ENCODE peak calls at places on chromosomes 1 and 21, in four cellular contexts. One of them, this sample, is unnamed.
A peak's percentile ranks its signal among the peaks of the same experiment; 100 is the strongest.

GRCh38 chr21:24436236-24436635 is 1171.0 kb downstream of the MRPL39 start:
- DNase-seq in HCT116: no peak
- DNase-seq in A549: no peak
- DNase-seq in MCF 10A: no peak
- DNase-seq in this sample: no peak

GRCh38 chr1:173749137-173749536 is 34.4 kb downstream of the KLHL20 start:
- DNase-seq in HCT116: no peak
- DNase-seq in A549: peak; percentile 6
- DNase-seq in MCF 10A: no peak
- DNase-seq in this sample: no peak

GRCh38 chr1:106798991-106799390 is 257.5 kb upstream of the PRMT6 start:
- DNase-seq in A549: no peak
- DNase-seq in HCT116: no peak
- DNase-seq in MCF 10A: peak; percentile 34
- DNase-seq in this sample: no peak

GRCh38 chr1:38444311-38444710 is 397.7 kb upstream of the POU3F1 start:
- DNase-seq in A549: peak; percentile 4
- DNase-seq in MCF 10A: peak; percentile 6
- DNase-seq in HCT116: no peak
- DNase-seq in this sample: no peak

GRCh38 chr1:44851308-44851707 is 8.3 kb upstream of the PTCH2 start:
- DNase-seq in MCF 10A: no peak
- DNase-seq in HCT116: no peak
- DNase-seq in A549: no peak
- DNase-seq in this sample: no peak

GRCh38 chr1:223364685-223365382 is 858 bp upstream of the SUSD4 start:
- DNase-seq in A549: no peak
- DNase-seq in HCT116: no peak
- DNase-seq in MCF 10A: no peak
- DNase-seq in this sample: no peak

GRCh38 chr1:40539338-40539737 is 7.9 kb downstream of the ZNF684 start:
- DNase-seq in A549: no peak
- DNase-seq in HCT116: no peak
- DNase-seq in MCF 10A: no peak
- DNase-seq in this sample: no peak

GRCh38 chr1:19338323-19338762 is 26.2 kb downstream of the SLC66A1 start:
- DNase-seq in HCT116: no peak
- DNase-seq in MCF 10A: no peak
- DNase-seq in A549: no peak
- DNase-seq in this sample: no peak

GRCh38 chr1:230171337-230172015 is 104.4 kb downstream of the GALNT2 start:
- DNase-seq in A549: no peak
- DNase-seq in MCF 10A: peak; percentile 89
- DNase-seq in HCT116: no peak
- DNase-seq in this sample: no peak

GRCh38 chr1:43007377-43008105 is 48.9 kb upstream of the SLC2A1 start:
- DNase-seq in HCT116: no peak
- DNase-seq in MCF 10A: no peak
- DNase-seq in A549: no peak
- DNase-seq in this sample: no peak

GRCh38 chr1:21909286-21909759 is 27.8 kb downstream of the HSPG2 start:
- DNase-seq in A549: no peak
- DNase-seq in HCT116: no peak
- DNase-seq in MCF 10A: no peak
- DNase-seq in this sample: no peak

GRCh38 chr1:160855181-160855981 is 7.3 kb downstream of the CD244 start:
- DNase-seq in MCF 10A: no peak
- DNase-seq in HCT116: no peak
- DNase-seq in A549: no peak
- DNase-seq in this sample: no peak

GRCh38 chr1:55611123-55611522 is 396.0 kb upstream of the USP24 start:
- DNase-seq in A549: no peak
- DNase-seq in MCF 10A: peak; percentile 19
- DNase-seq in HCT116: no peak
- DNase-seq in this sample: peak; percentile 59

GRCh38 chr1:240691521-240692338 is 79.8 kb upstream of the GREM2 start:
- DNase-seq in A549: peak; percentile 63
- DNase-seq in HCT116: no peak
- DNase-seq in MCF 10A: peak; percentile 71
- DNase-seq in this sample: peak; percentile 57
- TF ChIP-seq CTCF in A549: peak; percentile 68
- TF ChIP-seq CTCF in HCT116: no peak
- TF ChIP-seq CTCF in MCF 10A: peak; percentile 98
- TF ChIP-seq CTCF in this sample: peak; percentile 98

GRCh38 chr1:10386761-10387482 is 11.9 kb upstream of the PGD start:
- DNase-seq in A549: no peak
- DNase-seq in HCT116: no peak
- DNase-seq in MCF 10A: no peak
- DNase-seq in this sample: no peak

GRCh38 chr1:10389271-10389973 is 9.4 kb upstream of the PGD start:
- DNase-seq in HCT116: no peak
- DNase-seq in A549: no peak
- DNase-seq in MCF 10A: no peak
- DNase-seq in this sample: no peak

GRCh38 chr1:10388387-10388715 is 10.5 kb upstream of the PGD start:
- DNase-seq in MCF 10A: no peak
- DNase-seq in A549: peak; percentile 89
- DNase-seq in HCT116: no peak
- DNase-seq in this sample: no peak

GRCh38 chr1:10384219-10384618 is 14.6 kb upstream of the PGD start:
- DNase-seq in A549: no peak
- DNase-seq in MCF 10A: no peak
- DNase-seq in HCT116: no peak
- DNase-seq in this sample: no peak

GRCh38 chr1:10387611-10388386 is 11.1 kb upstream of the PGD start:
- DNase-seq in MCF 10A: peak; percentile 42
- DNase-seq in HCT116: no peak
- DNase-seq in A549: peak; percentile 97
- DNase-seq in this sample: peak; percentile 42
- TF ChIP-seq CTCF in MCF 10A: no peak
- TF ChIP-seq CTCF in HCT116: no peak
- TF ChIP-seq CTCF in A549: no peak
- TF ChIP-seq CTCF in this sample: peak; percentile 14

DNA sequence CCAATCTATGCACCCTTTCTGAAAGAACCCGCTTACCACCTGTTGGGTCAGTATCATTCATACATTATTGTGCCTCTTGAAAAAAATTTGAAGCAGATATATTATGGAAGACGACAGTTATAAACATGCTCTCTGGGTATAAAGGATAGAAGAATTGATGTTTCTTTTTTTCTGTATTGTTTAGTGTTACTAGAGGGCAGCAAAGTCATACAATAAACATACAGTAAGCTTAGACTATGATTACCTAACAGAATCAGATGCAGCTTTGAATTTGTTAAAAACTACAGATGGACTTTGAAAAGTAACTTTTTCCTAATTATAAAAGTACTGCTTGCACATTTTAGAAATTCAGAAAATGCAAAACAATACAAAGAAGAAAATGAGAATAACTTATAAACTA is 11.1 kb upstream of the PAXBP1 start:
- DNase-seq in A549: no peak
- DNase-seq in MCF 10A: no peak
- DNase-seq in HCT116: no peak
- DNase-seq in this sample: no peak
- TF ChIP-seq CTCF in A549: no peak
- TF ChIP-seq CTCF in MCF 10A: no peak
- TF ChIP-seq CTCF in HCT116: no peak
- TF ChIP-seq CTCF in this sample: peak; percentile 32

DNA sequence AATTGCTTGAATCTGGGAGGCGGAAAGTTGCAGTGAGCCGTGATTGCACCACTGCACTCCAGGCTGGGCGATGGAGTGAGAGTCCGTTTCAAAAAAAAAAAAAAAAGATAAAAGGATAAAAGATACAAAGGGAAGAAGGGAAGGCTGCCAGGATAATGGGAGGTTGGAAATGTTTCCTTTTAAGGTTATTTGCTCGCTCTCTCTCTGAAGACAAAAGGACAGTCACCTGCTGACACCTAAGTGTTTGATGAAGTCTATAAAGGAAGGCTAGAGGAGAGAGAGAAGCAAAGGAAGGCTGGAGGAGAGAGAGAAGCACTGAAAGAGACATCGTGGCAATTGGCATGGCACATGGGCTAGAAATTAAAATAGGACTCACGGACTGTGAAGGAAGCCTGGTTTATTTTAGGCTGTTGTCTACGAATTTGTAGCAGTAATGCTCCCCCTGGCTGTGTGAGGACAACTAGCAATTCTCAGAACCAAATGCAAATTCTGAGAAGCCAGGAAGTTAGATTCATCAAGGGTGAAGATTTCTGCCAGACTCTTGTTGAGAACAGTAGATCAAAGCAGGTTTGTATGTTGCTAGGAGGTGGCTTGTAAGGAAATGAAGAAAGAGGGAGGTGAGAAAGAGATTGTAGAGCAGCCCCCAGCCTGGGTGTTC is 154.2 kb downstream of the ZP4 start:
- DNase-seq in MCF 10A: peak; percentile 54
- DNase-seq in HCT116: no peak
- DNase-seq in A549: peak; percentile 13
- DNase-seq in this sample: no peak
- TF ChIP-seq CTCF in MCF 10A: peak; percentile 60
- TF ChIP-seq CTCF in HCT116: no peak
- TF ChIP-seq CTCF in A549: no peak
- TF ChIP-seq CTCF in this sample: no peak

GRCh38 chr1:11037740-11038182 is 9.3 kb downstream of the MASP2 start:
- DNase-seq in MCF 10A: peak; percentile 85
- DNase-seq in A549: peak; percentile 78
- DNase-seq in HCT116: peak; percentile 76
- DNase-seq in this sample: peak; percentile 68
- TF ChIP-seq CTCF in MCF 10A: peak; percentile 94
- TF ChIP-seq CTCF in A549: peak; percentile 86
- TF ChIP-seq CTCF in HCT116: peak; percentile 99
- TF ChIP-seq CTCF in this sample: peak; percentile 98

DNA sequence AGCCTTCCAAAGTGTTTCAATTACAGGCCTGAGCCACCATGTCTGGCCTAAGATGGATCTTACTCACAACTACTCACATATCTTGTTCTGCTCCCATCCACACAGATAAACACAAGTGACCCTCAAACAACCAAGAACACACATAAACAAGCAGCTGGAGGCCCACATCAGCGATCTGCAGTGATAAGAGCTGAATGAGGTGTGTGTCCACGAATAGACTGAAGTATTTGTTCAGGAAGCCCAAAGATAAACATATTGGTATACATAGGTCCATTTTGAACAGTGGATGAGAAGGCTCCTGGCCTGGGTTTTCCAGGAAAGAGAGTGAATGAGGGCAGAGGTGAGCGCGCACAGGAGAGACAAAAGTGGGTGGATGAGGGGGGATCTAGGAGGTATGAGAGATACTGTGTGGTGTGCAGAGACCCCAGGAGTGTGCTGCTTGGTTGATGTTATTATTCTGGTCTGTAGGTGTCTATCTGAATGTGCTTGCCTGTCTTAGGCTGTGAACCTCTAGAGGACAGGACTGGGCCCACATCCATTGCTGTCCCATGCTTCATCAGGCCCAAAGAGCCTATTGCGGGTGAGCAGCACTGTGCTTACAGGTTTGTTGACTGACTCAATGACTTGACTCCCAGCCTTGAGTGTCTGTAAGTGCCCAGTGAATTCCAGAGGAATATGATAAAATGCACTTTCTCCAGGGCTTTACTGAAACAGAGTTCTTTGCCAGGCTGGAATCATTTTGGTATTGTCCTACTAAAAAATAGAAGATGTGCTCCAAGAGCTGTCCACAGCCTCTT is 79.9 kb upstream of the ATP1A1 start:
- DNase-seq in HCT116: no peak
- DNase-seq in A549: no peak
- DNase-seq in MCF 10A: no peak
- DNase-seq in this sample: no peak
- TF ChIP-seq CTCF in HCT116: no peak
- TF ChIP-seq CTCF in A549: no peak
- TF ChIP-seq CTCF in MCF 10A: no peak
- TF ChIP-seq CTCF in this sample: no peak

GRCh38 chr1:25695066-25695990 is 78.7 kb downstream of the MAN1C1 start:
- DNase-seq in HCT116: no peak
- DNase-seq in A549: peak; percentile 82
- DNase-seq in MCF 10A: peak; percentile 92
- DNase-seq in this sample: peak; percentile 96
- TF ChIP-seq CTCF in HCT116: peak; percentile 52
- TF ChIP-seq CTCF in A549: peak; percentile 25
- TF ChIP-seq CTCF in MCF 10A: peak; percentile 6
- TF ChIP-seq CTCF in this sample: peak; percentile 43

DNA sequence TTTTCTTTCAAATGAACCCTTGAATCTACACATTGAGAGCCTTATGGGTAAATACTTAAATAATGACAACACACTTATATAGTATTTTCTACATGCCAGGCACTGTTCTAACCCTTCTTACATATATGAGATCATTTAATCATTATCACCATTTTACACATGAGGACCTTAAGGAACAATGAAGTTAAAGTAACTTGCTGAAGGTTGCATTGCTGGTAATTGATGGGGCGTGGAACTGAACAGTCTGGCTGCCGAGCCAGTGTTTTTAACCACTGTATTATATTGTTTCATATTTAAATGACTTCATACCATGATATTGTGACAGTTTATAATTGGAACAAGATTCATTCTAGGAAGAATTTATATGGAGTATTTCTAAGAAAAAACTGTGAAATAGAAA is 111.9 kb upstream of the TENT5C start:
- DNase-seq in MCF 10A: no peak
- DNase-seq in HCT116: no peak
- DNase-seq in A549: no peak
- DNase-seq in this sample: no peak
- TF ChIP-seq CTCF in MCF 10A: no peak
- TF ChIP-seq CTCF in HCT116: no peak
- TF ChIP-seq CTCF in A549: no peak
- TF ChIP-seq CTCF in this sample: no peak

GRCh38 chr1:234089396-234089795 is 184.9 kb downstream of the SLC35F3 start:
- DNase-seq in MCF 10A: no peak
- DNase-seq in A549: no peak
- DNase-seq in HCT116: no peak
- DNase-seq in this sample: no peak
- TF ChIP-seq CTCF in MCF 10A: no peak
- TF ChIP-seq CTCF in A549: no peak
- TF ChIP-seq CTCF in HCT116: peak; percentile 46
- TF ChIP-seq CTCF in this sample: no peak

DNA sequence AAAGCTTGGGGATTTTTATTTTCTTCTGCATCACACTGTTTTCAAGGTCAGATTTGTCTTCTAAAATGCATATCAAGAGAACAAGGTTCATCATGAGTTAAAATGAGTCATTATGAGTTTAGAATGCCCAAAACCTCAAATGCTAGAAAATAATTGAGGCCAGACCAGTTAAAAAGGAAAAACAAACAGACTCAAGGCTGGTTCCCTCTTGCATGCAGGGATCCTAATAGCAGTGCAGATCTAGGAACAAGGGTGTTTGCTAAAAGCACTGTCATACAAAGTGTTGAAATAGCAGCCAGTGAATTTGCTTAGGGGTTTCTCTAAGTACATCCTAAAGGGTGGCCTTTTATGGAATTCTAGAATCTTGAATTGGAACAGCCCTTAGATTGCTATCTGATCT is 15.3 kb downstream of the BEND5 start:
- DNase-seq in HCT116: no peak
- DNase-seq in A549: no peak
- DNase-seq in MCF 10A: no peak
- DNase-seq in this sample: peak; percentile 59
- TF ChIP-seq CTCF in HCT116: no peak
- TF ChIP-seq CTCF in A549: no peak
- TF ChIP-seq CTCF in MCF 10A: no peak
- TF ChIP-seq CTCF in this sample: no peak